ENCODE peak calls at places on chromosomes 11 and 22, in four cellular contexts. T is A549, G is left kidney, Q is right cardiac atrium. J is an unnamed sample.

GRCh38 chr22:29208879-29209623 is 3.4 kb downstream of the EMID1 start:
- DNase-seq in T (no peak), Q (no peak), G (peak; percentile 93), J (no peak)

GRCh38 chr11:102280237-102280833 is 36.9 kb upstream of the BIRC3 start:
- DNase-seq in T (no peak), G (peak; percentile 73), Q (no peak), J (no peak)

GRCh38 chr22:21009638-21010425 is 5.1 kb upstream of the P2RX6 start:
- DNase-seq in Q (no peak), G (peak; percentile 95), T (peak; percentile 22), J (no peak)

GRCh38 chr22:48785792-48786678 is 1041.6 kb downstream of the BRD1 start:
- DNase-seq in T (no peak), G (no peak), Q (no peak), J (no peak)

GRCh38 chr11:45383229-45383628 is 97.1 kb upstream of the SYT13 start:
- DNase-seq in G (no peak), Q (no peak), T (no peak), J (no peak)

GRCh38 chr11:114090225-114090624 is 30.7 kb downstream of the ZBTB16 start:
- DNase-seq in T (no peak), G (no peak), Q (no peak), J (no peak)

GRCh38 chr11:117911694-117912093 is 17.5 kb downstream of the TMPRSS13 start:
- DNase-seq in G (no peak), Q (no peak), T (no peak), J (no peak)

GRCh38 chr11:110026823-110027626 is 66.2 kb upstream of the ZC3H12C start:
- DNase-seq in T (no peak), Q (no peak), G (peak; percentile 44), J (no peak)

GRCh38 chr22:22061085-22062077 is 78.8 kb upstream of the TOP3B start:
- DNase-seq in Q (peak; percentile 73), T (peak; percentile 56), G (no peak), J (no peak)

GRCh38 chr11:65307298-65308229 is 7.1 kb upstream of the CDC42EP2 start:
- DNase-seq in T (no peak), Q (peak; percentile 26), G (no peak), J (peak; percentile 34)

GRCh38 chr22:23564276-23564675 is 15.8 kb downstream of the IGLL1 start:
- DNase-seq in G (no peak), T (no peak), Q (no peak), J (no peak)

GRCh38 chr11:107787733-107788132 is 70.9 kb downstream of the SLC35F2 start:
- DNase-seq in G (no peak), T (no peak), Q (no peak), J (no peak)

GRCh38 chr11:77093987-77094840 is 8.4 kb upstream of the OMP start:
- DNase-seq in G (no peak), T (no peak), Q (no peak), J (no peak)

GRCh38 chr11:60754887-60755286 is 1.8 kb upstream of the MS4A15 start:
- DNase-seq in Q (no peak), T (no peak), G (no peak), J (no peak)

GRCh38 chr11:74162688-74163467 is 7.9 kb downstream of the C2CD3 start:
- DNase-seq in G (no peak), Q (no peak), T (no peak), J (no peak)

GRCh38 chr11:2762031-2762380 is 62.2 kb upstream of the KCNQ1OT1 start:
- DNase-seq in Q (no peak), T (no peak), G (no peak), J (no peak)

GRCh38 chr11:113401718-113402117 is 14.1 kb downstream of the ANKK1 start:
- DNase-seq in Q (peak; percentile 85), G (no peak), T (peak; percentile 51), J (peak; percentile 80)

GRCh38 chr22:26550498-26551033 is 38.3 kb upstream of the TFIP11 start:
- DNase-seq in T (no peak), G (no peak), Q (peak; percentile 83), J (peak; percentile 83)

GRCh38 chr11:88398372-88399140 is 61.0 kb upstream of the CTSC start:
- DNase-seq in T (peak; percentile 39), G (no peak), Q (no peak), J (no peak)